ENCODE peak calls at places on chromosomes 6 and 20, in six cellular contexts. U is CD8-positive, alpha-beta T cell; T is keratinocyte; Z is IMR-90; Y is mammary epithelial cell; M is left ventricle myocardium inferior. J is an unnamed sample.

GRCh38 chr6:123994168-123994567 is 190.5 kb downstream of the NKAIN2 start:
- DNase-seq in U (no peak), Z (no peak), T (no peak), M (no peak), Y (no peak), J (no peak)

GRCh38 chr20:57274846-57275245 is 8.4 kb upstream of the BMP7 start:
- DNase-seq in Z (no peak), M (no peak), Y (no peak), U (no peak), T (no peak), J (no peak)

GRCh38 chr20:44336086-44336485 is 757 bp upstream of the R3HDML start:
- DNase-seq in Y (no peak), Z (no peak), U (no peak), M (no peak), T (no peak), J (no peak)

GRCh38 chr20:51569815-51570741 is 27.6 kb upstream of the NFATC2 start:
- DNase-seq in Z (no peak), U (no peak), Y (no peak), M (peak; percentile 48), T (no peak), J (no peak)

GRCh38 chr6:52546192-52546591 is 30.7 kb downstream of the TRAM2 start:
- DNase-seq in Z (no peak), M (no peak), Y (no peak), U (no peak), T (no peak), J (no peak)

GRCh38 chr6:99348220-99348822 is 1.2 kb downstream of the FAXC start:
- DNase-seq in M (no peak), U (no peak), T (no peak), Z (no peak), Y (no peak), J (no peak)

GRCh38 chr6:49499623-49500022 is at the start of gene GLYATL3:
- DNase-seq in T (no peak), M (no peak), Z (no peak), U (no peak), Y (no peak), J (no peak)

GRCh38 chr20:48667889-48668413 is 159.8 kb downstream of the PREX1 start:
- DNase-seq in Z (no peak), T (no peak), U (no peak), Y (no peak), M (no peak), J (no peak)

GRCh38 chr6:111606620-111607115 is 990 bp upstream of the TRAF3IP2 start:
- DNase-seq in Y (no peak), U (no peak), M (no peak), Z (no peak), T (no peak), J (no peak)

GRCh38 chr6:128964233-128964755 is 81.4 kb downstream of the LAMA2 start:
- DNase-seq in M (no peak), T (no peak), Z (no peak), Y (no peak), U (no peak), J (no peak)

GRCh38 chr20:36632487-36633284 is 13.3 kb downstream of the SLA2 start:
- DNase-seq in Y (no peak), U (no peak), M (no peak), Z (no peak), T (no peak), J (no peak)
- TF ChIP-seq CTCF in Y (no peak), U (no peak), M (no peak), Z (no peak), T (no peak), J (no peak)

GRCh38 chr6:41356838-41357237 is 21.4 kb downstream of the NCR2 start:
- DNase-seq in Y (no peak), U (no peak), Z (no peak), T (no peak), M (no peak), J (no peak)
- TF ChIP-seq CTCF in Y (no peak), U (no peak), Z (no peak), T (no peak), M (no peak), J (no peak)

GRCh38 chr6:36807143-36807542 is 32.1 kb downstream of the CPNE5 start:
- DNase-seq in M (no peak), Z (no peak), T (no peak), U (no peak), Y (no peak), J (no peak)

GRCh38 chr6:36808634-36809033 is 30.6 kb downstream of the CPNE5 start:
- DNase-seq in T (no peak), M (no peak), Y (no peak), Z (no peak), U (no peak), J (no peak)

GRCh38 chr6:36809156-36809555 is 30.1 kb downstream of the CPNE5 start:
- DNase-seq in M (no peak), T (no peak), Z (no peak), U (no peak), Y (no peak), J (no peak)

GRCh38 chr6:36807750-36808149 is 31.5 kb downstream of the CPNE5 start:
- DNase-seq in Y (no peak), M (no peak), Z (no peak), T (no peak), U (no peak), J (no peak)

GRCh38 chr6:36809933-36810844 is 29.1 kb downstream of the CPNE5 start:
- DNase-seq in M (no peak), U (no peak), T (no peak), Z (no peak), Y (peak; percentile 11), J (no peak)
- TF ChIP-seq CTCF in M (no peak), U (no peak), T (no peak), Z (no peak), Y (peak; percentile 40), J (no peak)

DNA sequence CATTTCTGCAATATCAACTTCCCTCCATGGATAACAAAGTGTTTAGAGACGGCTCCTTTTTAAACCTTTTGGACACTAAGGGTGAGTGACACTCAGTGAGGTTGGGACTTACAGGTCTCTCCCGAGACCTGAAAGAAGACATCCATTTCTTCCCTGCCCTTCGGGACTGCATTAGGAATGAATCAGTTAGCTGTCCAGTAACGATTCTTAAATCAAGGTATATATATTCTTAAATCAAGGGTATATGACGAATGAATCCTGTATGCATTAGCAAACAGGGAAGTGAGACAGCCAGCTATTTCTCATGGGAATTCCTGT is 52.9 kb downstream of the EDN1 start:
- DNase-seq in Y (no peak), M (no peak), Z (no peak), T (no peak), U (no peak), J (no peak)
- TF ChIP-seq CTCF in Y (no peak), M (no peak), Z (no peak), T (no peak), U (no peak), J (no peak)

DNA sequence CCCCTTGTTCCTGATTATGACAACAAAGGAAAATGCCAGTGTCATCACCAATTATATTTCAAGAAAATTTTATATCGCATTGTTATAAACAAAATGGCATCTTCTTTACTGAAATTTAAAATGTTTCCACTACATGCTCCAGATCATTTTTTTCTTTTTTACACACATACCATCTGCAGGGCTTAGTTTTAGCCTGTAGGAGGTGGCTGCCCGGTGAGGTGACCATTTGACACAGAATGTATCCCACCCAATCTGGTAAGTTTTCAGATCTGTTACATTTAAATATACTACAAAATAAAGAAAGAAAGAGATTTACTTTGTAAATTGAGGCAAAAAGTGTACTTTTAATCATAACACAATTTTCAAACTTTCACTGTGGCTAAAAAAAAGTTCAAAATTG is 81.8 kb downstream of the COL12A1 start:
- DNase-seq in U (no peak), Z (no peak), T (no peak), M (no peak), Y (no peak), J (no peak)
- TF ChIP-seq CTCF in U (no peak), Z (no peak), T (no peak), M (no peak), Y (no peak), J (no peak)

GRCh38 chr6:84536914-84537638 is 227.3 kb downstream of the TBX18 start:
- DNase-seq in T (no peak), U (no peak), Y (no peak), Z (no peak), M (no peak), J (no peak)
- TF ChIP-seq CTCF in T (no peak), U (no peak), Y (no peak), Z (no peak), M (no peak), J (no peak)

GRCh38 chr6:119283979-119284545 is 65.5 kb downstream of the MAN1A1 start:
- DNase-seq in U (no peak), M (no peak), Z (no peak), T (no peak), Y (no peak), J (no peak)

GRCh38 chr6:119280586-119281163 is 68.9 kb downstream of the MAN1A1 start:
- DNase-seq in U (no peak), Y (no peak), M (no peak), Z (no peak), T (no peak), J (no peak)

GRCh38 chr6:119285908-119286625 is 63.5 kb downstream of the MAN1A1 start:
- DNase-seq in M (no peak), T (no peak), U (no peak), Y (no peak), Z (peak; percentile 22), J (no peak)

GRCh38 chr6:119283214-119283613 is 66.3 kb downstream of the MAN1A1 start:
- DNase-seq in Z (peak; percentile 9), U (no peak), T (no peak), Y (no peak), M (no peak), J (no peak)

GRCh38 chr6:119284861-119285521 is 64.6 kb downstream of the MAN1A1 start:
- DNase-seq in T (no peak), Z (no peak), Y (peak; percentile 12), M (no peak), U (peak; percentile 30), J (no peak)
- TF ChIP-seq CTCF in T (peak; percentile 29), Z (no peak), Y (peak; percentile 35), M (peak; percentile 11), U (no peak), J (no peak)